ENCODE peak calls at places on chromosomes 6 and 20, in eight cellular contexts. A, D, Y, B, N, T, W and X are unnamed samples.

GRCh38 chr6:22906091-22906549 is 336.8 kb downstream of the HDGFL1 start:
- DNase-seq in A (peak), D (no peak), Y (no peak), B (peak), N (peak), T (peak), W (peak), X (no peak)

GRCh38 chr6:37483917-37484785 is 15.5 kb downstream of the CCDC167 start:
- DNase-seq in A (peak), D (peak), Y (no peak), B (peak), N (peak), T (peak), W (peak), X (peak)

GRCh38 chr6:167328086-167328485 is 3.2 kb downstream of the TTLL2 start:
- DNase-seq in A (no peak), D (no peak), Y (no peak), B (no peak), N (no peak), T (no peak), W (peak), X (peak)

GRCh38 chr6:157649311-157650260 is 173.5 kb upstream of the SNX9 start:
- DNase-seq in A (no peak), D (no peak), Y (no peak), B (no peak), N (no peak), T (no peak), W (no peak), X (no peak)

GRCh38 chr20:14698125-14698524 is 360.7 kb upstream of the FLRT3 start:
- DNase-seq in A (no peak), D (no peak), Y (no peak), B (no peak), N (no peak), T (no peak), W (no peak), X (no peak)

GRCh38 chr6:89369009-89369408 is 16.5 kb upstream of the UBE2J1 start:
- DNase-seq in A (peak), D (peak), Y (no peak), B (peak), N (peak), T (peak), W (peak), X (no peak)

GRCh38 chr6:7298113-7298512 is 14.9 kb downstream of the SSR1 start:
- DNase-seq in A (no peak), D (no peak), Y (no peak), B (no peak), N (no peak), T (no peak), W (no peak), X (no peak)

GRCh38 chr6:15431762-15432495 is 186.1 kb downstream of the JARID2 start:
- DNase-seq in A (no peak), D (no peak), Y (no peak), B (peak), N (no peak), T (peak), W (peak), X (no peak)

GRCh38 chr6:162921062-162921461 is 193.3 kb downstream of the PACRG start:
- DNase-seq in A (no peak), D (no peak), Y (no peak), B (no peak), N (no peak), T (no peak), W (no peak), X (no peak)

GRCh38 chr20:51050636-51051035 is 27.7 kb upstream of the KCNG1 start:
- DNase-seq in A (no peak), D (no peak), Y (no peak), B (no peak), N (no peak), T (no peak), W (no peak), X (no peak)

GRCh38 chr6:105424177-105424783 is 21.4 kb upstream of the PREP start:
- DNase-seq in A (peak), D (no peak), Y (peak), B (peak), N (peak), T (peak), W (peak), X (no peak)

GRCh38 chr6:49553353-49553752 is 2.9 kb downstream of the C6orf141 start:
- DNase-seq in A (peak), D (no peak), Y (no peak), B (peak), N (no peak), T (no peak), W (no peak), X (no peak)

GRCh38 chr6:49552596-49552995 is 2.1 kb downstream of the C6orf141 start:
- DNase-seq in A (no peak), D (no peak), Y (no peak), B (peak), N (no peak), T (no peak), W (no peak), X (no peak)

GRCh38 chr6:49550413-49551125 is at the start of gene C6orf141:
- DNase-seq in A (peak), D (no peak), Y (no peak), B (peak), N (peak), T (peak), W (peak), X (peak)

GRCh38 chr6:49551126-49551865 is 828 bp downstream of the C6orf141 start:
- DNase-seq in A (no peak), D (no peak), Y (no peak), B (peak), N (peak), T (peak), W (peak), X (no peak)

GRCh38 chr6:49551866-49552129 is 1.3 kb downstream of the C6orf141 start:
- DNase-seq in A (no peak), D (no peak), Y (no peak), B (no peak), N (no peak), T (no peak), W (no peak), X (no peak)
- TF ChIP-seq CTCF in A (no peak), D (no peak), Y (no peak), B (no peak), N (no peak), T (no peak), W (no peak), X (no peak)

GRCh38 chr6:1015819-1016218 is 296.1 kb upstream of the FOXQ1 start:
- DNase-seq in A (no peak), D (no peak), Y (no peak), B (no peak), N (peak), T (peak), W (no peak), X (no peak)
- TF ChIP-seq CTCF in A (no peak), D (no peak), Y (no peak), B (no peak), N (no peak), T (peak), W (peak), X (peak)

GRCh38 chr6:16737926-16738325 is 23.3 kb downstream of the ATXN1 start:
- DNase-seq in A (no peak), D (no peak), Y (no peak), B (no peak), N (no peak), T (no peak), W (no peak), X (no peak)

GRCh38 chr6:16741112-16742016 is 19.9 kb downstream of the ATXN1 start:
- DNase-seq in A (peak), D (no peak), Y (no peak), B (peak), N (no peak), T (peak), W (no peak), X (no peak)

GRCh38 chr6:16737389-16737788 is 23.9 kb downstream of the ATXN1 start:
- DNase-seq in A (no peak), D (no peak), Y (no peak), B (peak), N (no peak), T (no peak), W (no peak), X (no peak)

GRCh38 chr6:16736856-16737255 is 24.4 kb downstream of the ATXN1 start:
- DNase-seq in A (no peak), D (no peak), Y (no peak), B (no peak), N (no peak), T (no peak), W (no peak), X (no peak)

DNA sequence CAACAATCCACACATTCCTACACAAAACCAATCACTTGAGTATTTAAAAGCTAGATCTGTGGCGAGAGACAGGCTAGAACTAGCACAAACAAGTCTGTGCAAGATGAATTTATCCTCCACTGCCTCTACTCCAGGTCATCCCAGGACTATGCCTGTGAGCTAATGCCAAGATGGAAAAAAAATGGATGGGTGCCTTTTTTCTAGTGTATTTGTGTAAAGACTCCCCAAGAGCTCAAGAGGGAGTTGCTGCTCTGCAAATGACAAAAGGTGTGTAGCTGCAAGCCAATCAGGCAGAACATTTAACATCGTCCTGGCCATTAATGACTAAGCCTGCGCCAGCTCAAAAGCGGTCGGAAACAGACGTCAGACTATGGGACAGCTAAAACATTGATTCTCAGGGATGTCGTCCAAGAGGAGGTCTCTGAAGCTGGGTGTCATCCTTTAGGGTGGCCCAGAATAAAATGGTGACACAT is 21.9 kb downstream of the ATXN1 start:
- DNase-seq in A (peak), D (peak), Y (no peak), B (peak), N (no peak), T (no peak), W (no peak), X (no peak)
- TF ChIP-seq CTCF in A (no peak), D (peak), Y (no peak), B (peak), N (no peak), T (no peak), W (no peak), X (no peak)

DNA sequence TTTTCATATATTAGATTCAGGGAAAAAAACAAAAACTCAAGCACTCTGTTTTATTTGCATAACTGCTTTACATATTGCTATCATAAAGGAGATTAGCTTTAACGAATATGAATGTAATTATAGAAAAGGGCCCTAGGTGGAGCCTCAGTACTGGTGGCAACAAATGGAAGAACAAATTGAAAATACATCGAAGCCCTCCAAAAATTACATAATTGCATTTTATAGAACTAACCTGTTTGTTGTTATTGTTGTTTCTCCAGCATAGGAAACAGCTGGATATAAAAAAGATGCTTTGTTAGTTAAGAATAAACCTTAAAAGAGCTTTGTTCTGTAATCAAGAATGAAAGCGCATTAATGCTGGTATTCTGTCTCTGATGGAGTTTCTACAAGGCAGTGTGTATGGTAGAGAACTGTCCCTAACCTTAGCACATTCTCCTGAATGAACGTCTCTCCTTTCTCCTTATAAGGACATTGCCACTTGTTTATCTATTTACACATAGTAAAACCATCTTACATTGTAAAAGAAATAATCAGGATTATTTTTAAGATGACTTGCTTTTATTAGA is 33.7 kb upstream of the LCA5 start:
- DNase-seq in A (peak), D (peak), Y (no peak), B (peak), N (no peak), T (peak), W (no peak), X (no peak)
- TF ChIP-seq CTCF in A (peak), D (peak), Y (peak), B (peak), N (peak), T (peak), W (peak), X (peak)

DNA sequence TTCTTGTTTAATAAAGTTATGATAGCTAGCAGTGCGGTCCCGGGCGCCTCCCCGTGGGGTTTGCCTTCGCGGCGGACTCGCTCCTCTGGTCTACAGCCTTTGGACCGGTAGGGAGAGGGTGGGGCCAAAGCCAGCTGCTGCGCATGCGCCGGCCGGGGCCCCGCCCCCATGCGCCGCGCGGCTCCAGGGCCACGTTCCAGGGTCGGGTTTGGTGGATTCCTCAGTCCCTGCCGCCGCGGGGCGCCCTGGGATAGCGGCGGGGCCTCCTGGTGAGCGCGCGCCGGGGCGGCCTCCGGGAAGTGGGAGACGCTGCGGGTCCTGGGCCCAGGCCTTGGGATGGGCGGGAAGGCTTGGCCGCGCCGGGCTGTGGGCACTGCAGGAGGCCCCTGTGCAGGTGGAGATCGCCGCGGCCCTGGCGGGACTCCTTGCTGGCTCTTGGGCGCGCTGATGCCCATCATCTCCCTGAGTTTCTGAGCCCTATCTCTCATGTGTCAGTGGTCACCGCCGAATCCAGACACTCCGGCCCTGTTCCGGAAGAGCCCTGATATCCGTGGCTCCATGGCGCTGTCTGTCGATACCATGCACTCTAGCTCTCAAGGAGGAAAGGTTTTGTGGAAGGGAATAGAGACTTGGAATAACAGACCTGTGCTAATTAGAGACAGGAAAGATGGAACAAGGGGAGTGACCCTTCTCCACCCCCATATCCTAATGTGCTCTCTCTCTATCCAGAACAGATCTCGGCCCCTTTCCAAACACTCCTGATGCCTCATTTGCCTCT is at the start of gene VARS2:
- DNase-seq in A (peak), D (peak), Y (peak), B (peak), N (peak), T (peak), W (peak), X (peak)
- TF ChIP-seq CTCF in A (peak), D (peak), Y (peak), B (peak), N (peak), T (peak), W (peak), X (peak)

GRCh38 chr20:32808438-32808837 is 11.3 kb upstream of the MAPRE1 start:
- DNase-seq in A (no peak), D (no peak), Y (no peak), B (no peak), N (no peak), T (no peak), W (no peak), X (no peak)

GRCh38 chr20:32809907-32810306 is 9.8 kb upstream of the MAPRE1 start:
- DNase-seq in A (no peak), D (no peak), Y (no peak), B (no peak), N (no peak), T (no peak), W (no peak), X (no peak)

GRCh38 chr20:32806356-32806755 is 13.4 kb upstream of the MAPRE1 start:
- DNase-seq in A (peak), D (no peak), Y (no peak), B (peak), N (no peak), T (no peak), W (no peak), X (no peak)

GRCh38 chr20:32804817-32805216 is 14.9 kb upstream of the MAPRE1 start:
- DNase-seq in A (no peak), D (no peak), Y (no peak), B (peak), N (no peak), T (no peak), W (no peak), X (no peak)

GRCh38 chr20:32807706-32808105 is 12.0 kb upstream of the MAPRE1 start:
- DNase-seq in A (no peak), D (no peak), Y (no peak), B (no peak), N (no peak), T (no peak), W (peak), X (no peak)
- TF ChIP-seq CTCF in A (no peak), D (no peak), Y (no peak), B (no peak), N (no peak), T (no peak), W (no peak), X (no peak)

GRCh38 chr6:63571382-63571882 is 848 bp upstream of the LOC128125822 start:
- DNase-seq in A (no peak), D (no peak), Y (no peak), B (no peak), N (no peak), T (no peak), W (no peak), X (no peak)
- TF ChIP-seq CTCF in A (peak), D (no peak), Y (no peak), B (no peak), N (no peak), T (no peak), W (no peak), X (no peak)

GRCh38 chr6:137568067-137568466 is 73.9 kb upstream of the OLIG3 start:
- DNase-seq in A (no peak), D (no peak), Y (no peak), B (no peak), N (no peak), T (no peak), W (no peak), X (no peak)

GRCh38 chr6:137571854-137572253 is 77.7 kb upstream of the OLIG3 start:
- DNase-seq in A (peak), D (no peak), Y (no peak), B (peak), N (peak), T (peak), W (peak), X (no peak)

GRCh38 chr6:137573739-137574138 is 79.5 kb upstream of the OLIG3 start:
- DNase-seq in A (no peak), D (no peak), Y (no peak), B (no peak), N (no peak), T (no peak), W (peak), X (no peak)

DNA sequence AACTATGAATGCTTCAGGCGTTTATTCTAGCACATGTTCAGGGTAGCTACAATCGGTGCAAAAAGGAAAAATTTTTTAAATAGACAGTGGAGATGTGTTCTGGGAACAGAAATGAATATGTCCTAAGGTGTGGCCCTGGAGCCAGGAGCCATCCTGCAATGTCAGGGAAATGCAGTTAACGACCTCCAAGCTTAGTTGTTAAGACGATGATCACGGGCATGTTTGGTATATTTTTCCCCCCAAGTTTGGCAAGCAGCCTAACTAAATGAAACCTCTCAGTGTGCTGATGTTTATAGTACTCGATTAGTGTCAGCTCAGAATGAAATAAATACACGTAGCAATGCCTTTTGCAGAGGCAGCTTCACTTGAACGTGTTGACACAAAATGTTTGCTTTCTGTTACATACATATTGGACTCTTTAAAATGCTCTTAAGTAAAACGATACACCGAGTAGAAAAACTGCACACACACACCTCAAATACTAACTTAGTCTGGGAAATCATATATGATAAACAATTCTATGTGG is 76.2 kb upstream of the OLIG3 start:
- DNase-seq in A (no peak), D (peak), Y (no peak), B (no peak), N (no peak), T (no peak), W (no peak), X (no peak)
- TF ChIP-seq CTCF in A (no peak), D (no peak), Y (no peak), B (no peak), N (no peak), T (no peak), W (no peak), X (no peak)